ENCODE peak calls at places on chromosomes 12 and 14, in four cellular contexts. One of them, this sample, is unnamed.

GRCh38 chr14:105192866-105193731 is 12.0 kb upstream of the NUDT14 start:
- DNase-seq in H1: no peak
- DNase-seq in trophoblast cell: no peak
- DNase-seq in mesenchymal stem cell: no peak
- DNase-seq in this sample: no peak

GRCh38 chr14:103745424-103745823 is 29.8 kb downstream of the ZFYVE21 start:
- DNase-seq in mesenchymal stem cell: no peak
- DNase-seq in H1: no peak
- DNase-seq in trophoblast cell: no peak
- DNase-seq in this sample: no peak

GRCh38 chr12:118981285-118982201 is at the start of gene SRRM4:
- DNase-seq in mesenchymal stem cell: no peak
- DNase-seq in H1: peak
- DNase-seq in trophoblast cell: no peak
- DNase-seq in this sample: peak

GRCh38 chr14:30864934-30865333 is 9.4 kb upstream of the COCH start:
- DNase-seq in H1: no peak
- DNase-seq in mesenchymal stem cell: no peak
- DNase-seq in trophoblast cell: no peak
- DNase-seq in this sample: no peak

GRCh38 chr14:94933411-94933964 is 163.6 kb upstream of the GSC start:
- DNase-seq in H1: no peak
- DNase-seq in mesenchymal stem cell: no peak
- DNase-seq in trophoblast cell: no peak
- DNase-seq in this sample: no peak

GRCh38 chr12:47602330-47602729 is 103.5 kb downstream of the RPAP3 start:
- DNase-seq in H1: no peak
- DNase-seq in mesenchymal stem cell: peak
- DNase-seq in trophoblast cell: no peak
- DNase-seq in this sample: no peak

GRCh38 chr12:12007001-12007712 is 63.6 kb upstream of the BCL2L14 start:
- DNase-seq in H1: no peak
- DNase-seq in mesenchymal stem cell: peak
- DNase-seq in trophoblast cell: no peak
- DNase-seq in this sample: no peak

GRCh38 chr12:113259499-113259953 is 38.3 kb downstream of the TPCN1 start:
- DNase-seq in mesenchymal stem cell: peak
- DNase-seq in H1: no peak
- DNase-seq in trophoblast cell: no peak
- DNase-seq in this sample: no peak

GRCh38 chr12:14741153-14741552 is 44.8 kb upstream of the GUCY2C start:
- DNase-seq in mesenchymal stem cell: no peak
- DNase-seq in trophoblast cell: no peak
- DNase-seq in H1: no peak
- DNase-seq in this sample: no peak

GRCh38 chr12:100398307-100398706 is 41.4 kb downstream of the SLC17A8 start:
- DNase-seq in H1: no peak
- DNase-seq in trophoblast cell: no peak
- DNase-seq in mesenchymal stem cell: no peak
- DNase-seq in this sample: no peak

GRCh38 chr12:124507188-124508109 is 60.0 kb downstream of the NCOR2 start:
- DNase-seq in trophoblast cell: no peak
- DNase-seq in H1: no peak
- DNase-seq in mesenchymal stem cell: peak
- DNase-seq in this sample: no peak
- H2BK12ac ChIP-seq in trophoblast cell: no peak
- H2BK12ac ChIP-seq in H1: peak
- H2BK12ac ChIP-seq in mesenchymal stem cell: peak
- H2BK12ac ChIP-seq in this sample: peak

GRCh38 chr14:57390037-57390805 is at the start of gene NAA30:
- DNase-seq in H1: peak
- DNase-seq in mesenchymal stem cell: peak
- DNase-seq in trophoblast cell: peak
- DNase-seq in this sample: peak
- H3K4me3 ChIP-seq in H1: peak
- H3K4me3 ChIP-seq in mesenchymal stem cell: peak
- H3K4me3 ChIP-seq in trophoblast cell: peak
- H3K4me3 ChIP-seq in this sample: peak

GRCh38 chr12:53051058-53051880 is 1.4 kb downstream of the TNS2 start:
- DNase-seq in mesenchymal stem cell: peak
- DNase-seq in H1: no peak
- DNase-seq in trophoblast cell: peak
- DNase-seq in this sample: no peak
- H2BK120ac ChIP-seq in mesenchymal stem cell: peak
- H2BK120ac ChIP-seq in H1: no peak
- H2BK120ac ChIP-seq in trophoblast cell: no peak
- H2BK120ac ChIP-seq in this sample: no peak

GRCh38 chr14:50932592-50933500 is 11.4 kb downstream of the PYGL start:
- DNase-seq in mesenchymal stem cell: no peak
- DNase-seq in trophoblast cell: peak
- DNase-seq in H1: no peak
- DNase-seq in this sample: no peak
- H2BK12ac ChIP-seq in mesenchymal stem cell: no peak
- H2BK12ac ChIP-seq in trophoblast cell: no peak
- H2BK12ac ChIP-seq in H1: no peak
- H2BK12ac ChIP-seq in this sample: no peak

GRCh38 chr12:9326085-9326484 is 117.9 kb upstream of the PZP start:
- DNase-seq in trophoblast cell: no peak
- DNase-seq in H1: no peak
- DNase-seq in mesenchymal stem cell: no peak
- DNase-seq in this sample: no peak
- H3K4me3 ChIP-seq in trophoblast cell: no peak
- H3K4me3 ChIP-seq in H1: no peak
- H3K4me3 ChIP-seq in mesenchymal stem cell: no peak
- H3K4me3 ChIP-seq in this sample: no peak

GRCh38 chr14:22291406-22291805 is 297.6 kb downstream of the DAD1 start:
- DNase-seq in trophoblast cell: peak
- DNase-seq in H1: no peak
- DNase-seq in mesenchymal stem cell: no peak
- DNase-seq in this sample: no peak

GRCh38 chr14:22300646-22301045 is 288.4 kb downstream of the DAD1 start:
- DNase-seq in mesenchymal stem cell: peak
- DNase-seq in trophoblast cell: no peak
- DNase-seq in H1: no peak
- DNase-seq in this sample: no peak

GRCh38 chr14:22296088-22296487 is 292.9 kb downstream of the DAD1 start:
- DNase-seq in H1: no peak
- DNase-seq in mesenchymal stem cell: no peak
- DNase-seq in trophoblast cell: no peak
- DNase-seq in this sample: no peak

GRCh38 chr14:22296722-22297121 is 292.3 kb downstream of the DAD1 start:
- DNase-seq in H1: no peak
- DNase-seq in trophoblast cell: peak
- DNase-seq in mesenchymal stem cell: peak
- DNase-seq in this sample: no peak

DNA sequence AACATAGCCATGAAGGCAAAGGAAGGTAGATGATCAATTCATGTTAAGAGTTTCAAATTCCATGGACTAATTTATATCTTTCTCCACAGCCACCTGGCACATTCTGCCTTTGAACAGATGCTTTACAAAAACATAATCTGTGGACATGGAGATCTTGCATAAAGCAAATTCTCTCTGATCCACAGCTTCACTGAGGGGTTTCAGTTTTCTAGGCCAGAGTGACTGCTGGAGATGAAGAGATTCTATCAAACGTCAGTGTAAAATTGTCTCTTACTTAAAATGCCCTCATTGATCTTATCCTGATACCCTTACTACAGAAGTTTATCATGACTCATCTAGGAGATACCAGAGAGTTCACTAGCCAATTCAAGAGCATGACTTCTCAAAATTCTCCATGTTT is 291.6 kb downstream of the DAD1 start:
- DNase-seq in H1: no peak
- DNase-seq in trophoblast cell: peak
- DNase-seq in mesenchymal stem cell: peak
- DNase-seq in this sample: no peak
- H2BK120ac ChIP-seq in H1: no peak
- H2BK120ac ChIP-seq in trophoblast cell: no peak
- H2BK120ac ChIP-seq in mesenchymal stem cell: peak
- H2BK120ac ChIP-seq in this sample: no peak

GRCh38 chr12:131065279-131065678 is 111.6 kb downstream of the ADGRD1 start:
- DNase-seq in mesenchymal stem cell: no peak
- DNase-seq in trophoblast cell: no peak
- DNase-seq in H1: no peak
- DNase-seq in this sample: no peak
- H2BK12ac ChIP-seq in mesenchymal stem cell: no peak
- H2BK12ac ChIP-seq in trophoblast cell: no peak
- H2BK12ac ChIP-seq in H1: peak
- H2BK12ac ChIP-seq in this sample: no peak

GRCh38 chr12:105109465-105110212 is 2.1 kb downstream of the WASHC4 start:
- DNase-seq in trophoblast cell: no peak
- DNase-seq in H1: no peak
- DNase-seq in mesenchymal stem cell: peak
- DNase-seq in this sample: no peak
- H3K4me3 ChIP-seq in trophoblast cell: no peak
- H3K4me3 ChIP-seq in H1: peak
- H3K4me3 ChIP-seq in mesenchymal stem cell: peak
- H3K4me3 ChIP-seq in this sample: no peak

This sample was measured in neuronal stem cell.